ENCODE peak calls at places on chromosomes 2 and 18, in four cellular contexts. One of them, this sample, is unnamed.

GRCh38 chr2:210170442-210171303 is 536 bp downstream of the KANSL1L start:
- DNase-seq in activated T-helper 1 cell treated with Interleukin-2 at 50 U/mL for 16 hours: peak
- DNase-seq in NCI-H1092: peak
- DNase-seq in H9: peak
- DNase-seq in this sample: peak

GRCh38 chr2:223041527-223042109 is 10.4 kb upstream of the KCNE4 start:
- DNase-seq in activated T-helper 1 cell treated with Interleukin-2 at 50 U/mL for 16 hours: no peak
- DNase-seq in NCI-H1092: peak
- DNase-seq in H9: peak
- DNase-seq in this sample: no peak

GRCh38 chr2:120647487-120647886 is 88.2 kb upstream of the GLI2 start:
- DNase-seq in activated T-helper 1 cell treated with Interleukin-2 at 50 U/mL for 16 hours: no peak
- DNase-seq in NCI-H1092: no peak
- DNase-seq in H9: no peak
- DNase-seq in this sample: no peak

GRCh38 chr2:42307180-42307579 is 53.8 kb downstream of the COX7A2L start:
- DNase-seq in activated T-helper 1 cell treated with Interleukin-2 at 50 U/mL for 16 hours: no peak
- DNase-seq in NCI-H1092: no peak
- DNase-seq in H9: no peak
- DNase-seq in this sample: no peak

GRCh38 chr2:235378261-235378660 is 115.6 kb upstream of the AGAP1 start:
- DNase-seq in activated T-helper 1 cell treated with Interleukin-2 at 50 U/mL for 16 hours: no peak
- DNase-seq in NCI-H1092: no peak
- DNase-seq in H9: no peak
- DNase-seq in this sample: no peak

GRCh38 chr2:227406177-227407031 is 18.7 kb upstream of the SCYGR1 start:
- DNase-seq in activated T-helper 1 cell treated with Interleukin-2 at 50 U/mL for 16 hours: no peak
- DNase-seq in NCI-H1092: peak
- DNase-seq in H9: peak
- DNase-seq in this sample: peak

GRCh38 chr2:219530048-219530963 is 13.3 kb downstream of the CHPF start:
- DNase-seq in activated T-helper 1 cell treated with Interleukin-2 at 50 U/mL for 16 hours: peak
- DNase-seq in NCI-H1092: peak
- DNase-seq in H9: peak
- DNase-seq in this sample: peak

GRCh38 chr18:5894613-5895299 is 566 bp downstream of the TMEM200C start:
- DNase-seq in activated T-helper 1 cell treated with Interleukin-2 at 50 U/mL for 16 hours: no peak
- DNase-seq in NCI-H1092: no peak
- DNase-seq in H9: peak
- DNase-seq in this sample: no peak

GRCh38 chr18:30597202-30597601 is 445.3 kb downstream of the DSC3 start:
- DNase-seq in activated T-helper 1 cell treated with Interleukin-2 at 50 U/mL for 16 hours: no peak
- DNase-seq in NCI-H1092: no peak
- DNase-seq in H9: no peak
- DNase-seq in this sample: no peak

GRCh38 chr2:238591732-238592131 is 165.0 kb downstream of the ASB1 start:
- DNase-seq in activated T-helper 1 cell treated with Interleukin-2 at 50 U/mL for 16 hours: no peak
- DNase-seq in NCI-H1092: no peak
- DNase-seq in H9: no peak
- DNase-seq in this sample: no peak

GRCh38 chr2:218988650-218989049 is 3.7 kb upstream of the FEV start:
- DNase-seq in activated T-helper 1 cell treated with Interleukin-2 at 50 U/mL for 16 hours: no peak
- DNase-seq in NCI-H1092: no peak
- DNase-seq in H9: no peak
- DNase-seq in this sample: no peak

GRCh38 chr18:50372743-50373142 is 2.1 kb upstream of the SKA1 start:
- DNase-seq in activated T-helper 1 cell treated with Interleukin-2 at 50 U/mL for 16 hours: no peak
- DNase-seq in NCI-H1092: no peak
- DNase-seq in H9: no peak
- DNase-seq in this sample: peak

GRCh38 chr2:11705063-11705462 is 35.1 kb upstream of the NTSR2 start:
- DNase-seq in activated T-helper 1 cell treated with Interleukin-2 at 50 U/mL for 16 hours: no peak
- DNase-seq in NCI-H1092: peak
- DNase-seq in H9: no peak
- DNase-seq in this sample: no peak

GRCh38 chr18:62531931-62532330 is 9.1 kb downstream of the ZCCHC2 start:
- DNase-seq in activated T-helper 1 cell treated with Interleukin-2 at 50 U/mL for 16 hours: no peak
- DNase-seq in NCI-H1092: no peak
- DNase-seq in H9: no peak
- DNase-seq in this sample: no peak

GRCh38 chr2:109020217-109020637 is 31.2 kb upstream of the EDAR start:
- DNase-seq in activated T-helper 1 cell treated with Interleukin-2 at 50 U/mL for 16 hours: no peak
- DNase-seq in NCI-H1092: no peak
- DNase-seq in H9: no peak
- DNase-seq in this sample: no peak

GRCh38 chr2:62197017-62197586 is 1.2 kb downstream of the B3GNT2 start:
- DNase-seq in activated T-helper 1 cell treated with Interleukin-2 at 50 U/mL for 16 hours: peak
- DNase-seq in NCI-H1092: no peak
- DNase-seq in H9: no peak
- DNase-seq in this sample: peak

GRCh38 chr2:223528036-223528435 is 74.1 kb downstream of the SCG2 start:
- DNase-seq in activated T-helper 1 cell treated with Interleukin-2 at 50 U/mL for 16 hours: no peak
- DNase-seq in NCI-H1092: no peak
- DNase-seq in H9: no peak
- DNase-seq in this sample: no peak

GRCh38 chr2:191612496-191612895 is 65.4 kb upstream of the NABP1 start:
- DNase-seq in activated T-helper 1 cell treated with Interleukin-2 at 50 U/mL for 16 hours: no peak
- DNase-seq in NCI-H1092: no peak
- DNase-seq in H9: no peak
- DNase-seq in this sample: no peak

GRCh38 chr2:54560146-54560881 is 104.2 kb downstream of the SPTBN1 start:
- DNase-seq in activated T-helper 1 cell treated with Interleukin-2 at 50 U/mL for 16 hours: no peak
- DNase-seq in NCI-H1092: no peak
- DNase-seq in H9: no peak
- DNase-seq in this sample: peak

GRCh38 chr2:194819367-194819766 is 837.7 kb upstream of the SLC39A10 start:
- DNase-seq in activated T-helper 1 cell treated with Interleukin-2 at 50 U/mL for 16 hours: no peak
- DNase-seq in NCI-H1092: no peak
- DNase-seq in H9: no peak
- DNase-seq in this sample: no peak

GRCh38 chr2:20353597-20353996 is 3.0 kb upstream of the PUM2 start:
- DNase-seq in activated T-helper 1 cell treated with Interleukin-2 at 50 U/mL for 16 hours: no peak
- DNase-seq in NCI-H1092: no peak
- DNase-seq in H9: no peak
- DNase-seq in this sample: no peak

This sample was measured in OCI-LY7.